ENCODE peak calls at places on chromosome 19, in four cellular contexts. X is CD4-positive, alpha-beta T cell; R is endothelial cell; O is neural crest cell. E is an unnamed sample.

GRCh38 chr19:4970558-4971423 is 1.9 kb downstream of the KDM4B start:
- DNase-seq in R (no peak), O (no peak), X (no peak), E (no peak)

GRCh38 chr19:16118489-16119033 is 6.9 kb downstream of the RAB8A start:
- DNase-seq in O (no peak), X (no peak), R (no peak), E (no peak)

GRCh38 chr19:10238172-10238783 is 7.1 kb upstream of the S1PR2 start:
- DNase-seq in O (no peak), X (no peak), R (no peak), E (no peak)

GRCh38 chr19:45863840-45864628 is at the start of gene FOXA3:
- DNase-seq in R (peak), O (no peak), X (no peak), E (peak)

GRCh38 chr19:9875796-9876195 is 40.7 kb downstream of the PIN1 start:
- DNase-seq in O (no peak), X (no peak), R (no peak), E (no peak)

GRCh38 chr19:29495091-29495490 is 30.7 kb upstream of the VSTM2B start:
- DNase-seq in O (no peak), R (no peak), X (no peak), E (no peak)

GRCh38 chr19:33906578-33907335 is 110.1 kb downstream of the KCTD15 start:
- DNase-seq in X (no peak), O (no peak), R (peak), E (no peak)

GRCh38 chr19:18294467-18294864 is 13.0 kb upstream of the JUND start:
- DNase-seq in X (peak), R (no peak), O (no peak), E (no peak)

GRCh38 chr19:17394891-17395415 is 957 bp upstream of the CCDC194 start:
- DNase-seq in R (peak), X (peak), O (peak), E (peak)

GRCh38 chr19:23118400-23118799 is 1.6 kb downstream of the ZNF730 start:
- DNase-seq in O (no peak), R (no peak), X (no peak), E (no peak)

GRCh38 chr19:2567580-2567979 is 91.7 kb downstream of the GADD45B start:
- DNase-seq in R (no peak), O (no peak), X (no peak), E (no peak)

GRCh38 chr19:51729781-51730180 is 6.0 kb upstream of the HAS1 start:
- DNase-seq in R (no peak), O (no peak), X (no peak), E (no peak)

GRCh38 chr19:55345818-55346724 is 6.4 kb downstream of the KMT5C start:
- DNase-seq in R (no peak), O (no peak), X (no peak), E (no peak)

GRCh38 chr19:12527034-12527836 is 24.0 kb downstream of the ZNF564 start:
- DNase-seq in X (no peak), R (no peak), O (no peak), E (no peak)

GRCh38 chr19:28578208-28578607 is 634.7 kb downstream of the UQCRFS1 start:
- DNase-seq in R (no peak), O (no peak), X (no peak), E (no peak)

GRCh38 chr19:5666921-5667610 is 13.2 kb downstream of the MICOS13 start:
- DNase-seq in R (no peak), O (no peak), X (no peak), E (no peak)

GRCh38 chr19:16885166-16885565 is 3.6 kb upstream of the F2RL3 start:
- DNase-seq in R (no peak), X (no peak), O (no peak), E (no peak)

GRCh38 chr19:52138614-52139290 is 986 bp downstream of the ZNF616 start:
- DNase-seq in O (peak), X (no peak), R (peak), E (no peak)

GRCh38 chr19:15129856-15130580 is 22.8 kb downstream of the SYDE1 start:
- DNase-seq in X (no peak), O (no peak), R (no peak), E (no peak)

GRCh38 chr19:3821857-3822364 is 35.7 kb upstream of the MATK start:
- DNase-seq in R (peak), X (peak), O (peak), E (peak)

GRCh38 chr19:31745731-31746130 is 396.5 kb upstream of the TSHZ3 start:
- DNase-seq in O (no peak), R (no peak), X (no peak), E (no peak)

GRCh38 chr19:39167461-39168257 is 29.1 kb upstream of the NCCRP1 start:
- DNase-seq in R (no peak), X (no peak), O (no peak), E (no peak)

GRCh38 chr19:52602931-52603330 is 32.8 kb downstream of the ZNF701 start:
- DNase-seq in X (no peak), O (no peak), R (no peak), E (no peak)

GRCh38 chr19:51719251-51719901 is 4.4 kb downstream of the HAS1 start:
- DNase-seq in R (no peak), O (no peak), X (no peak), E (no peak)

GRCh38 chr19:52734340-52734892 is 428 bp downstream of the ZNF611 start:
- DNase-seq in O (peak), X (no peak), R (peak), E (no peak)

GRCh38 chr19:5585461-5586299 is 17.9 kb upstream of the TINCR start:
- DNase-seq in R (no peak), X (peak), O (no peak), E (no peak)

GRCh38 chr19:39823693-39824092 is 10.3 kb downstream of the DYRK1B start:
- DNase-seq in X (no peak), R (no peak), O (no peak), E (no peak)

GRCh38 chr19:55621673-55622231 is 2.6 kb downstream of the ZNF784 start:
- DNase-seq in X (no peak), O (no peak), R (no peak), E (no peak)

GRCh38 chr19:29104605-29105241 is 108.2 kb downstream of the UQCRFS1 start:
- DNase-seq in O (no peak), X (no peak), R (no peak), E (no peak)

GRCh38 chr19:19595171-19595701 is 23.3 kb downstream of the PBX4 start:
- DNase-seq in R (no peak), X (no peak), O (no peak), E (no peak)

GRCh38 chr19:28329429-28329828 is 883.5 kb downstream of the UQCRFS1 start:
- DNase-seq in O (no peak), X (no peak), R (no peak), E (no peak)

GRCh38 chr19:34314437-34315313 is 50.3 kb upstream of the GPI start:
- DNase-seq in R (no peak), X (no peak), O (no peak), E (no peak)

GRCh38 chr19:49808762-49809154 is 4.3 kb downstream of the FUZ start:
- DNase-seq in R (peak), O (peak), X (peak), E (peak)

GRCh38 chr19:40524133-40524549 is 52.5 kb upstream of the SHKBP1 start:
- DNase-seq in O (no peak), X (no peak), R (no peak), E (no peak)

GRCh38 chr19:44539236-44539819 is 9.9 kb upstream of the CEACAM20 start:
- DNase-seq in R (no peak), X (no peak), O (no peak), E (no peak)

GRCh38 chr19:10474962-10475451 is 28.1 kb downstream of the KEAP1 start:
- DNase-seq in O (no peak), X (no peak), R (no peak), E (no peak)

GRCh38 chr19:9881720-9882119 is 46.6 kb downstream of the PIN1 start:
- DNase-seq in X (no peak), R (no peak), O (no peak), E (no peak)

GRCh38 chr19:37931941-37932655 is 25.1 kb downstream of the SIPA1L3 start:
- DNase-seq in X (no peak), O (peak), R (peak), E (no peak)
- TF ChIP-seq CTCF in X (no peak), O (no peak), R (no peak), E (no peak)

DNA sequence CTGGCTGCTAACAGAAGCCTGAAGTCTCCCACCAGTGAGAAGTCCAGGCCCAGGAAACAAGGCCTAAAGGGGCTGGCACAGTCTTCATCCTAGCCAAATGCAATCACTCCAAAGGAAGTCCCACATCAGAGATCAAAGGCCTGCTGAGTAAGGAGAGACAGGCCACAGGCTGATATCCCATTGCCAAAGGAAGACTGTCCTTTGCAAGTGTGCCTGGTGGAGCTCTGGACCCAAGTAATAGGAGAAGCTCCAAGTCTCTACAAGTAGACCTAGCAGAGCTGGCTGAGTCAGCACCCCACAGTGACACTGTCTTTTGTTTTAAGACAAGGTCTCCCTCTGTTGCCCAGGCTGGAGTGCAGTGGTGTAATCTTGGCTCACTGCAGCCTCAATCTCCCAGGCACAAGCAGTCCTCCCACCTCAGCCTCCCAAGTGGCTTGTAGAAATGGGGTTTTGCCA is 4.5 kb downstream of the DBP start:
- DNase-seq in R (no peak), X (no peak), O (no peak), E (no peak)
- TF ChIP-seq CTCF in R (no peak), X (no peak), O (no peak), E (no peak)

GRCh38 chr19:57653689-57654088 is 15.0 kb upstream of the ZSCAN4 start:
- DNase-seq in R (no peak), X (no peak), O (no peak), E (no peak)

GRCh38 chr19:57651654-57651996 is 17.1 kb upstream of the ZSCAN4 start:
- DNase-seq in R (no peak), O (no peak), X (no peak), E (no peak)

GRCh38 chr19:57656346-57656745 is 12.4 kb upstream of the ZSCAN4 start:
- DNase-seq in R (no peak), O (no peak), X (no peak), E (no peak)

DNA sequence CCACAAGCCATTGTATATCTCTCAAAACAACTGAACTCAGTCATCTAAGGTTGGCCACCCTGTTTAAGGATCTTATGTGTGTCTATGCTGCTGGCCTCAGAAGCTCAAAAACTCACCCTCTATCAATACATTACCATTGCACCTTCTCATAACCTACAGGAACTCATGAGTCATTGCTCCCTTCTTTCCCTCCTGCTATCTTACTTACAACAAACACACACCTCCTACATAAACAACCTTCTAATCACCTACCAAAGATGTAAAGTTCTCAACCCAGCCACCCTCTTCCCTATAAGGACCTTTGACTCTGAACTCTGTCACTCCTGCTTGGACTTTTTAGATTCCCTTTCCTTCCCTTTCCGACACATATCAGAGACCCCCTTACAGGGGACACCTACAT is 13.3 kb upstream of the ZSCAN4 start:
- DNase-seq in R (no peak), O (no peak), X (no peak), E (no peak)
- TF ChIP-seq CTCF in R (no peak), O (no peak), X (no peak), E (no peak)

DNA sequence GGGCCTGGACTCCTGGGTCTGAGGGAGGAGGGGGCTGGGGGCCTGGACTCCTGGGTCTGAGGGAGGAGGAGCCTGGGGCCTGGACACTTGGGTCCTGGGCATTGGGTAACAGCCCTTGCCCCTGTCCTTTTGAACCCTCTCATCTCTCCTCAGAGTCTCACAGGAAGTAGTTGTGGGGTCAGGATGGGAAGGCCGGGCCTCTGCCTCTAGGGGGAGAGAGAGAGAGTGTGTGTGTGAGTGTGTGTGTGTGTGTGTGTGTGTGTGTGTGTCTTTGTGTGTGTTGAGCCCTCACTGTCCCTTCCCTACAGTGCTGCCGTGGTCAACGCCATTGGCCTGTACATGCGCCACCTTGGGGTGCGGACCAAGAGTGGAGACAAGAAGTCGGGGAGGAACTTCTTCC is 10.9 kb downstream of the ARHGEF1 start:
- DNase-seq in O (no peak), X (no peak), R (no peak), E (no peak)
- TF ChIP-seq CTCF in O (no peak), X (no peak), R (no peak), E (no peak)

DNA sequence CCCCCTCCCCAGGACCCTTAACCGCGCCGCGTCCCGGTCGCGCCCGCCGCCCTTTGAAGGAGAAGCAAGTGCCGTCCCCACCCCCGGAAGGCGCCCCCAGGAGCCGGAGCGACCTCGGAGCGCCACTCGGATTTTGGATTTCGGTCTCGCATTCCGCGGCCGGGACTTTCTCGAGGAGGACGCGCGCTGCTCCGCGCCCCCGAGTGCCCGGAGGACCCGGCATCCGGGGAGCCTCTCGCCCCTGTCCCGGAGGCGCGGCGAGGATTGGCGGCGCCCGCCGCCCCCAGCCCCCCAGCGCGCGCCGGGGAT is 1.6 kb downstream of the MIDN start:
- DNase-seq in O (no peak), R (no peak), X (no peak), E (no peak)
- TF ChIP-seq CTCF in O (no peak), R (no peak), X (no peak), E (no peak)

GRCh38 chr19:53966931-53967330 is 4.2 kb downstream of the CACNG8 start:
- DNase-seq in X (no peak), R (no peak), O (no peak), E (no peak)
- TF ChIP-seq CTCF in X (no peak), R (no peak), O (no peak), E (no peak)